ENCODE peak calls at places on chromosomes 7 and 10, in four cellular contexts. B, G, X and Y are unnamed samples.

GRCh38 chr7:131927770-131928169 is 371.3 kb upstream of the PODXL start:
- DNase-seq in B (no peak), G (no peak), X (no peak), Y (no peak)

GRCh38 chr10:86440874-86441838 is 74.6 kb upstream of the GRID1 start:
- DNase-seq in X (no peak), G (peak), B (peak), Y (no peak)

GRCh38 chr10:110820321-110820814 is 51.4 kb upstream of the PDCD4 start:
- DNase-seq in B (peak), X (no peak), G (peak), Y (no peak)

GRCh38 chr10:62582804-62583208 is 208.6 kb downstream of the ZNF365 start:
- DNase-seq in B (peak), G (peak), X (peak), Y (peak)

GRCh38 chr10:32132357-32132756 is 76.1 kb upstream of the KIF5B start:
- DNase-seq in X (no peak), G (no peak), B (no peak), Y (no peak)

GRCh38 chr10:43461950-43462349 is 25.0 kb downstream of the ZNF487 start:
- DNase-seq in G (peak), X (no peak), B (peak), Y (no peak)

GRCh38 chr10:130873636-130874035 is 437.9 kb downstream of the TCERG1L start:
- DNase-seq in B (no peak), G (no peak), X (no peak), Y (no peak)

GRCh38 chr7:70353310-70353947 is 755.2 kb downstream of the AUTS2 start:
- DNase-seq in X (no peak), G (no peak), B (no peak), Y (no peak)

GRCh38 chr10:78185693-78186055 is 152.0 kb downstream of the RPS24 start:
- DNase-seq in B (peak), G (peak), X (no peak), Y (no peak)

GRCh38 chr7:96636979-96637378 is 72.7 kb downstream of the SEM1 start:
- DNase-seq in X (no peak), G (no peak), B (no peak), Y (no peak)

GRCh38 chr7:143490719-143491306 is 13.1 kb downstream of the TAS2R41 start:
- DNase-seq in B (peak), G (peak), X (no peak), Y (no peak)

GRCh38 chr10:99396471-99396870 is 34.0 kb downstream of the GOT1 start:
- DNase-seq in G (peak), X (no peak), B (no peak), Y (no peak)

GRCh38 chr10:3783721-3784432 is 1.1 kb downstream of the KLF6 start:
- DNase-seq in X (peak), G (peak), B (peak), Y (no peak)

GRCh38 chr7:150428671-150429451 is 21.6 kb upstream of the GIMAP8 start:
- DNase-seq in G (peak), B (peak), X (no peak), Y (peak)

GRCh38 chr7:5296627-5297226 is 14.0 kb downstream of the SLC29A4 start:
- DNase-seq in G (no peak), B (no peak), X (no peak), Y (no peak)

GRCh38 chr7:48084727-48085432 is 4.2 kb upstream of the UPP1 start:
- DNase-seq in X (peak), G (peak), B (peak), Y (peak)

GRCh38 chr7:99459087-99459486 is 6.9 kb downstream of the ATP5MF start:
- DNase-seq in X (no peak), B (no peak), G (peak), Y (no peak)

GRCh38 chr10:90484518-90484917 is 373.3 kb downstream of the HTR7 start:
- DNase-seq in G (peak), B (no peak), X (no peak), Y (no peak)

GRCh38 chr10:6580279-6581029 is 378 bp upstream of the PRKCQ start:
- DNase-seq in X (peak), B (peak), G (peak), Y (peak)

GRCh38 chr10:131726460-131726861 is 174.3 kb upstream of the PPP2R2D start:
- DNase-seq in G (no peak), X (peak), B (peak), Y (peak)

GRCh38 chr10:112848868-112849267 is 101.2 kb upstream of the TCF7L2 start:
- DNase-seq in G (no peak), B (no peak), X (no peak), Y (no peak)

GRCh38 chr10:61662794-61663259 is at the start of gene CABCOCO1:
- DNase-seq in G (peak), X (peak), B (peak), Y (peak)

GRCh38 chr10:3805791-3806381 is 20.9 kb upstream of the KLF6 start:
- DNase-seq in G (peak), B (peak), X (no peak), Y (no peak)

GRCh38 chr7:84975586-84976185 is 211.2 kb downstream of the SEMA3D start:
- DNase-seq in B (no peak), G (peak), X (no peak), Y (no peak)

GRCh38 chr10:12825255-12825654 is 176.3 kb downstream of the CCDC3 start:
- DNase-seq in B (no peak), G (no peak), X (no peak), Y (no peak)

GRCh38 chr10:94500063-94500462 is 45.5 kb upstream of the HELLS start:
- DNase-seq in B (no peak), G (peak), X (no peak), Y (no peak)

GRCh38 chr7:44801890-44802289 is 5.4 kb downstream of the PPIA start:
- DNase-seq in B (no peak), G (no peak), X (no peak), Y (no peak)

GRCh38 chr7:45447296-45447695 is 126.9 kb upstream of the ADCY1 start:
- DNase-seq in X (no peak), B (no peak), G (no peak), Y (no peak)

GRCh38 chr10:91559170-91559569 is 73.7 kb downstream of the PPP1R3C start:
- DNase-seq in X (no peak), B (no peak), G (no peak), Y (no peak)

GRCh38 chr10:111999205-111999914 is 184.2 kb downstream of the GPAM start:
- DNase-seq in X (no peak), B (no peak), G (no peak), Y (no peak)

GRCh38 chr7:101705327-101705726 is 76.2 kb upstream of the MYL10 start:
- DNase-seq in G (peak), B (peak), X (no peak), Y (no peak)

DNA sequence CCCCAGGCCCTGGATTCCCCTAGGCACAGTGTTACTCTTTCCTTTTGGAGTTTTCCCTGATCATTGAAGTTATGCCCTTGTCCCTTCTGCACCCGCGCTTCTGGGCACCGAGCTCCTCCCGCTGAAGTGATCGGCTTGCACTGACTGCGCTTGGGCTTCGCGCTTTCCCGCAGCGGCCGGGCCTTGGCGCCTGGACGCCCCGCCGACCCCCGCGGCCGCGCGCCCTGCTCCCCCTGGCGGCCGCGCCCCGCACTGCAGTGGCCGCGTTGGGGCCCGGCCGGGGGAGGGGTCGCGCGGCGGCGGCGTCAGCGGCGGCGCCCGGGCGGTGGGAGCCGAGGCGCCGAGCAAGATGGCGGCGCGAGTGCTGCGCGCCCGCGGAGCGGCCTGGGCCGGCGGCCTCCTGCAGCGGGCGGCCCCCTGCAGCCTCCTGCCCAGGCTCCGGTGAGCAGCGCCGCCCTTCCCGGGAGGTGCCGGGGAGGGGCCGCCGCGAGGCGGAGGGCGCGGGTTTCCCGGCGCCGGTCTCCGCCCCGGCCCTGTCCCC is at the start of gene NIPSNAP2:
- DNase-seq in G (peak), B (peak), X (peak), Y (peak)
- TF ChIP-seq CTCF in G (peak), B (no peak), X (no peak), Y (peak)

GRCh38 chr7:76262683-76263402 is 39.6 kb upstream of the HSPB1 start:
- DNase-seq in G (peak), X (peak), B (peak), Y (no peak)
- TF ChIP-seq CTCF in G (peak), X (peak), B (peak), Y (peak)

DNA sequence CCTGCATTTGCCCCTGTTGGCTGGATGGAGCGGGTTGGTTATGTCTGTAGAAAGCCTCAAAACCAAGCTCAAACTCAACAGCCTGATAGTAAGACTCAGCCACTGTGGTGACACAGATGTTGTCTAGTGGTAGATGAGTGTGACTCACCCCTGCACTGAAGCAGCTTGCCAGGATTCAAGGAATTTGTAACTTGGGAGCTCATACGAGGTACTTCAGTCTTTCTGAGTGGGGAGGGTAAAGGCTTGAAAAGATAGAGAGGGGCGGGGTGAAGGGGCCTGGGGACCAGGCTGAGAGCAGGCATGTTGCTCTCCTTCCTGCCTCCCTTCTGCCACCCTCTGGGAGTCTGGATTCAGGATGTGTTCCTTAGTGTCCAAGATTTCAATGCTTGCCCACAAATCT is 22.9 kb upstream of the AQP1 start:
- DNase-seq in B (peak), X (no peak), G (peak), Y (no peak)
- TF ChIP-seq CTCF in B (no peak), X (no peak), G (peak), Y (peak)

DNA sequence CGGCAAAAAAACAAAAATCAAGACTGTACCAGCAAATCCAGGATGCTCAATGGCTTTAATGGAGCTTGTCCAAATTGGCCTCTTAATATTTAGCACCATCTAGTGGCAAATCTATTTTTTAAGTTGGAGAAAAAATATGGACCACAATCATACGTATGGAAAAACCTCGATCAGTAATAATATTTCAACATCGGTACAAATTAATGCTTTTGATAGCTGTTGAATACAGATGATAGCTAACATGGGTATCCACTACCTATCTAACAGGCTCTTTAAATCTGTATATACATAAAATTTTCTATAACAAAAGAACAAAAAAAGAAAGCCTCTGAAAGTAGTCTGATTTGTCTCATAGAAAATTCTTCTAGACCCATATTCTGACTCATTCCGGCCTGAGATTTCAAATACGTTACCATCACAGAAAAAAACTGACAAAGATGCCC is 29.2 kb downstream of the COA1 start:
- DNase-seq in G (peak), X (no peak), B (no peak), Y (no peak)
- TF ChIP-seq CTCF in G (peak), X (peak), B (peak), Y (peak)

DNA sequence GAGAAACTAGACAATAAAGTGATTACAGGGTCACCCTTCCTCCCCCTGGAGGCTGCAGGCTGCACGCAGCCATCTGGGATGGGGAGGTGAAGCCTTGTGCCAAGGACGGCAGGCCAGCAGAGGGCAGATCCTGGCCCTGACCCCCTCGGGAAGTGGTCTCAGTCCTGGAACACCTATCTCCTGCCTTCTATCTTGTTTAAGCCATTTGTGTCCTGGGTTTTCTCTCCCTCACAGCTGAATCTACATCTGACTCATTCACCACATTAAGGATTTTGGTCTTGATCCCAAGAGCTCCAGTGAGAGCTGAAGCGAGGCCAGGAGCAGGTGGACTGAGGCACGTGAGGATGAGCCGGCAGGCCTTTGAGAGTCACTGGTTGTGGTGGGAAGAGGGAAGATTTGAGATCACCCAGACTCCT is 16.4 kb upstream of the PARP12 start:
- DNase-seq in X (no peak), B (peak), G (peak), Y (no peak)
- TF ChIP-seq CTCF in X (no peak), B (peak), G (peak), Y (no peak)

GRCh38 chr7:158354861-158355260 is 232.8 kb downstream of the PTPRN2 start:
- DNase-seq in B (no peak), X (no peak), G (no peak), Y (no peak)

GRCh38 chr7:158351481-158351880 is 236.1 kb downstream of the PTPRN2 start:
- DNase-seq in X (no peak), B (no peak), G (no peak), Y (peak)

GRCh38 chr7:158356454-158356853 is 231.2 kb downstream of the PTPRN2 start:
- DNase-seq in G (no peak), X (peak), B (no peak), Y (peak)

GRCh38 chr7:158355456-158356065 is 232.1 kb downstream of the PTPRN2 start:
- DNase-seq in X (no peak), B (no peak), G (no peak), Y (peak)

DNA sequence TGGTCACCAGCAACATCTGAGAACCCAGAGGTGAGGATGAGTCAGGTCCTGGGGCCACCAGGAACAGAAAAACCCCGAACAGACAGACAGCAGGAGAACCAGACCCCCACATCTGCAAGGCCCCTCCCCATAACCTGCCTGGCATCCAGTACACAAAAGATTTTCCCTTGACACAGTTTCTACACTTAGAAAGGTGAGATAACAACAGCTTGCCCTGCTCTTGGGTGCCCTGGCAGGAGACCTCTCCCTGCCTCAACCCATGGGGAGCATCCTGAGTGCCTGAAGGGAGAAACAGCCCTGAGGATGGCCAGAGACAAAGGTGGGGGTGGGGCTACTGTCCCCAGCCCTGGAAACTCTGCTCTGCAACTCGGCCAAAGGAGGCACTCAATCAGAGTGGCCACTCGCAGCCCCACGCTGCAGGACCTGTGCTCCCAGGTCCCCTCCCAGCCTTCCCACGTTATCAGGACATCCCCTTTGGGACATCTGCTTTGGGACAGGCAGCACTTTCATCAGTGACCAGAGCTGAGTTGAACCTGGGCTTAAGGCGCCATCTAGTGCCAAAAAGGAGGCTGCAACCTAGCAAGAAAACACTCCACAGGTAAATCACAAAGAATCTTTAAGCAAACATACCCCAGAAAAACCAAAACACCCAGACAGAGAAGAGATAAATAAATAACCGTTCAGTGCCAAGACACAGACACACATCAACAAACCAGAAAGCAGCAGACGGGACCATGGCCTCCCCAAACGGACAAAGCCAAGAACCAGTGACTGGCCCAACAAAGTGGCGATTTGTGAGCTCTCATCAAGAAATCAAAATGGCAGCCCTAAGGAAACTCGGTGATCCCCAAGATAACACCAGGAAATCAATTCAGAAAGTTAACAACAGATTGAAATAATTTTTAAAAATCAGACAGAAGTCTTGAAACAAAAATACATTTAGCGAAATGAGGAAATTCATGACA is 233.7 kb downstream of the PTPRN2 start:
- DNase-seq in X (no peak), B (peak), G (no peak), Y (peak)
- TF ChIP-seq CTCF in X (no peak), B (peak), G (no peak), Y (no peak)

DNA sequence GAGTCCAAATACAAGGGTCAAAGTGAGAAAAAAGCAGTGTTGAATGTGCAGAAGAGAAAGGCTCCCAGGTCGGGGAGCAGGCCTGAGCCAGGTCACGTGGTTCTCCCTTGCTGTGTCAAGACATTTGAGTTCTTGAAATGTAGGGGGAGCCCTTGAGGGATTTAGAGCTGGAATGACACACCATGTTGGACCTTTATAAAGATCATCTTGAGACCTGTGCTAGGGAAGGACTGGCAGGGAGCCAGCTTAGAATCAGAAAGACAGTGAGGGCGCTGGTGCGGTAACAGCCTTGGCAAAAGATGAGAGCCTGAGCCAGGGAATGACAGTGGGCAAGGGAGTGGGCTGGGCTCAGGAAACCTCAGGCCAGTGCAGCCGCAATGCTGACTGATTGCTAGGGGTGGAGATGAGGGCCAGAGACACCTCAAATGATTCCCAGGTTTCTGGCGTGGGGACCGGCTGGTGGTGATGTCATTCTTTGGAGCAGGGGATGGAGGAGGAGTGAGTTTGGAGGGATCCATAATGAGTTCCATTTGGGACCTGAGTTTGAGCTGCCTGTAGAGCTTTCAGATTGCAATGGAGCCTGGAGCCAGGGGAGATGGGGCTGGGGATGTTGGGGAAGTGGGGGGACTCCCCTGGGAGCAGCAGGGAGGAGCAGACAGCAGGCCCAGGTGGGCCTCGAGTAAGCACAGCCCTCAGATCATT is 120.2 kb downstream of the PTPN20 start:
- DNase-seq in B (no peak), X (no peak), G (peak), Y (peak)
- TF ChIP-seq CTCF in B (no peak), X (no peak), G (no peak), Y (no peak)

GRCh38 chr7:151895008-151895661 is 18.2 kb upstream of the PRKAG2 start:
- DNase-seq in X (no peak), G (no peak), B (no peak), Y (peak)

GRCh38 chr7:151895695-151896485 is 19.0 kb upstream of the PRKAG2 start:
- DNase-seq in B (peak), G (no peak), X (no peak), Y (peak)

GRCh38 chr7:151896486-151896885 is 19.6 kb upstream of the PRKAG2 start:
- DNase-seq in B (no peak), X (no peak), G (no peak), Y (peak)

GRCh38 chr7:151897951-151898686 is 21.2 kb upstream of the PRKAG2 start:
- DNase-seq in B (no peak), G (no peak), X (no peak), Y (no peak)

DNA sequence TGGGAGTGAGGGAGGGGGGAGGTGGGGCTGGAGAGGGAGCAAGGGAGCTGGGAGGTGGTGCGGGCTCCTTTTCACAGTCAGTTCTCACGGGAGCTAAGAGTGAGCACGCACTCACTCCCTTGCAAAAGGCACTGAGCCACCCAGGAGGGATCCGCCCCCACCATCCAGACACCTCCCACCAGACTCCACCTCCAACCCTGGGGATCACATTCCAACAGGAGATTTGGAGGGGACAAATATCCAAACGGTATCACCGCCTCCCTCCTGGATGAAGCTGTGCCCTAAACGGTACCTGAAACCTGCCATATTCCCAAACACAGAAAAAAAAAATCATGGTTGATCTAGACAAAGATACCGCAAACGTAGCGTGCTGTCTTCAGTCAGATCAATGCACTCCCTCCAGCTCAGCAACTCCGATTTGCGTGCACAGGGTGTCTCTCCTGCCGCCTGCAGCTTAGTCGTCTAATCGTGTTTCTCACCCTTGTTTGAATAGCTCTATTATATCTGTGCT is 20.3 kb upstream of the PRKAG2 start:
- DNase-seq in X (peak), B (no peak), G (no peak), Y (no peak)
- TF ChIP-seq CTCF in X (no peak), B (no peak), G (no peak), Y (no peak)

GRCh38 chr10:124279298-124279697 is 139.4 kb downstream of the OAT start:
- DNase-seq in B (no peak), X (no peak), G (no peak), Y (no peak)
- TF ChIP-seq CTCF in B (no peak), X (no peak), G (no peak), Y (no peak)